ENCODE peak calls at places on chromosomes 5 and 9, in ten cellular contexts. D is C1 segment of cervical spinal cord, R is activated gamma-delta T cell treated with Interleukin-2 at 50 U/mL for 16 hours, G is vagina, Q is mucosa of gallbladder, L is ovary, X is psoas muscle, K is cardiac fibroblast, E is AG09309, U is posterior vena cava. V is an unnamed sample.

GRCh38 chr9:34328500-34328982 is 527 bp downstream of the KIF24 start:
- DNase-seq in D (no peak), R (no peak), G (no peak), Q (no peak), L (no peak), X (no peak), K (no peak), E (no peak), U (no peak), V (no peak)

GRCh38 chr9:88502552-88503034 is 32.4 kb upstream of the NXNL2 start:
- DNase-seq in D (no peak), R (no peak), G (no peak), Q (no peak), L (no peak), X (no peak), K (no peak), E (no peak), U (no peak), V (no peak)

GRCh38 chr9:94921072-94921471 is 194.6 kb downstream of the AOPEP start:
- DNase-seq in D (no peak), R (no peak), G (no peak), Q (no peak), L (peak; percentile 65), X (peak; percentile 44), K (peak; percentile 80), E (no peak), U (peak; percentile 88), V (peak; percentile 39)

GRCh38 chr5:120938604-120939003 is 474.5 kb downstream of the PRR16 start:
- DNase-seq in D (no peak), R (no peak), G (no peak), Q (no peak), L (no peak), X (no peak), K (no peak), E (no peak), U (no peak), V (no peak)

GRCh38 chr5:159965031-159965837 is 43.7 kb upstream of the TTC1 start:
- DNase-seq in D (no peak), R (peak; percentile 9), G (no peak), Q (peak; percentile 40), L (peak; percentile 48), X (peak; percentile 31), K (peak; percentile 73), E (no peak), U (peak; percentile 87), V (peak; percentile 49)

GRCh38 chr5:177992466-177992865 is 3.6 kb downstream of the PROP1 start:
- DNase-seq in D (no peak), R (no peak), G (no peak), Q (no peak), L (no peak), X (no peak), K (no peak), E (no peak), U (no peak), V (no peak)

GRCh38 chr9:114779352-114779845 is 26.4 kb downstream of the TNFSF15 start:
- DNase-seq in D (no peak), R (no peak), G (peak; percentile 83), Q (peak; percentile 96), L (no peak), X (peak; percentile 51), K (peak; percentile 17), E (no peak), U (peak; percentile 89), V (peak; percentile 80)

GRCh38 chr9:70563437-70564204 is 149.2 kb upstream of the KLF9 start:
- DNase-seq in D (no peak), R (peak; percentile 26), G (no peak), Q (peak; percentile 26), L (no peak), X (no peak), K (peak; percentile 60), E (peak; percentile 95), U (no peak), V (no peak)

GRCh38 chr5:172754957-172755356 is 16.0 kb downstream of the DUSP1 start:
- DNase-seq in D (no peak), R (no peak), G (no peak), Q (no peak), L (no peak), X (no peak), K (no peak), E (no peak), U (no peak), V (no peak)

GRCh38 chr5:174612686-174613085 is 111.7 kb upstream of the MSX2 start:
- DNase-seq in D (no peak), R (no peak), G (no peak), Q (peak; percentile 61), L (no peak), X (peak; percentile 18), K (no peak), E (no peak), U (peak; percentile 45), V (no peak)

GRCh38 chr5:131357739-131358561 is 94.1 kb downstream of the CDC42SE2 start:
- DNase-seq in D (no peak), R (no peak), G (no peak), Q (no peak), L (no peak), X (no peak), K (no peak), E (no peak), U (no peak), V (no peak)

GRCh38 chr9:88092699-88093359 is 45.4 kb downstream of the SPATA31C2 start:
- DNase-seq in D (no peak), R (no peak), G (no peak), Q (peak; percentile 21), L (no peak), X (no peak), K (peak; percentile 39), E (no peak), U (no peak), V (no peak)

GRCh38 chr5:491856-492155 is 32.4 kb downstream of the SLC9A3 start:
- DNase-seq in D (no peak), R (no peak), G (no peak), Q (no peak), L (no peak), X (no peak), K (no peak), E (no peak), U (no peak), V (no peak)

GRCh38 chr5:10854526-10855277 is 93.7 kb upstream of the DAP start:
- DNase-seq in D (no peak), R (no peak), G (no peak), Q (no peak), L (no peak), X (no peak), K (no peak), E (no peak), U (no peak), V (peak; percentile 19)

GRCh38 chr9:86135374-86135773 is 36.0 kb upstream of the GOLM1 start:
- DNase-seq in D (no peak), R (no peak), G (no peak), Q (no peak), L (no peak), X (no peak), K (no peak), E (no peak), U (no peak), V (no peak)